ENCODE peak calls at places on chromosomes 3 and 15, in five cellular contexts. K, H, R, L and P are unnamed samples.

GRCh38 chr3:175493296-175493695 is 634.2 kb downstream of the NAALADL2 start:
- DNase-seq in K (no peak), H (no peak), R (peak), L (no peak), P (no peak)

GRCh38 chr15:78415284-78415683 is 22.7 kb upstream of the IREB2 start:
- DNase-seq in K (no peak), H (no peak), R (no peak), L (no peak), P (peak)

GRCh38 chr3:184241447-184242296 is 7.1 kb downstream of the ALG3 start:
- DNase-seq in K (peak), H (no peak), R (peak), L (no peak), P (peak)

GRCh38 chr3:37770336-37770735 is 91.3 kb upstream of the CTDSPL start:
- DNase-seq in K (no peak), H (no peak), R (no peak), L (no peak), P (peak)

GRCh38 chr3:48504051-48504946 is at the start of gene SHISA5:
- DNase-seq in K (peak), H (no peak), R (peak), L (peak), P (peak)

GRCh38 chr15:66729339-66729951 is 27.4 kb downstream of the SMAD6 start:
- DNase-seq in K (no peak), H (no peak), R (no peak), L (no peak), P (no peak)

GRCh38 chr15:42032376-42033213 is 11.8 kb upstream of the PLA2G4E start:
- DNase-seq in K (no peak), H (no peak), R (no peak), L (no peak), P (no peak)

GRCh38 chr3:107598926-107599754 is 76.4 kb downstream of the BBX start:
- DNase-seq in K (peak), H (peak), R (peak), L (no peak), P (peak)

GRCh38 chr3:88033088-88033487 is 25.7 kb downstream of the CGGBP1 start:
- DNase-seq in K (no peak), H (no peak), R (no peak), L (no peak), P (no peak)

GRCh38 chr3:100033184-100033583 is 81.1 kb downstream of the FILIP1L start:
- DNase-seq in K (no peak), H (no peak), R (peak), L (no peak), P (no peak)

GRCh38 chr3:20572473-20572872 is 386.5 kb upstream of the SGO1 start:
- DNase-seq in K (no peak), H (no peak), R (no peak), L (no peak), P (no peak)

GRCh38 chr15:80557441-80558234 is 137.5 kb upstream of the ABHD17C start:
- DNase-seq in K (no peak), H (no peak), R (no peak), L (no peak), P (no peak)

GRCh38 chr3:184632551-184632950 is 71.0 kb downstream of the EPHB3 start:
- DNase-seq in K (no peak), H (no peak), R (no peak), L (no peak), P (no peak)

GRCh38 chr3:150453353-150453752 is 45.3 kb downstream of the TSC22D2 start:
- DNase-seq in K (no peak), H (no peak), R (no peak), L (no peak), P (no peak)

GRCh38 chr3:38059148-38059547 is 20.1 kb downstream of the DLEC1 start:
- DNase-seq in K (no peak), H (no peak), R (no peak), L (no peak), P (no peak)

GRCh38 chr15:47212222-47213010 is 504.9 kb upstream of the SEMA6D start:
- DNase-seq in K (no peak), H (no peak), R (no peak), L (no peak), P (peak)

GRCh38 chr15:52532427-52532826 is 3.7 kb upstream of the MYO5A start:
- DNase-seq in K (no peak), H (no peak), R (no peak), L (no peak), P (no peak)

GRCh38 chr15:74006774-74007639 is 12.5 kb downstream of the PML start:
- DNase-seq in K (no peak), H (no peak), R (no peak), L (no peak), P (no peak)

GRCh38 chr3:113747719-113748046 is 848 bp downstream of the ATP6V1A start:
- DNase-seq in K (no peak), H (no peak), R (no peak), L (peak), P (no peak)

GRCh38 chr15:71334874-71335273 is 219.6 kb downstream of the THSD4 start:
- DNase-seq in K (no peak), H (no peak), R (peak), L (no peak), P (no peak)

GRCh38 chr3:19148768-19149091 is 420 bp downstream of the KCNH8 start:
- DNase-seq in K (no peak), H (no peak), R (no peak), L (no peak), P (peak)

GRCh38 chr3:176469694-176470205 is 727.5 kb downstream of the TBL1XR1 start:
- DNase-seq in K (no peak), H (no peak), R (no peak), L (no peak), P (peak)

GRCh38 chr3:178475062-178475461 is 61.2 kb upstream of the KCNMB2 start:
- DNase-seq in K (no peak), H (no peak), R (no peak), L (no peak), P (peak)
- H3K18ac ChIP-seq in K (no peak), H (no peak), R (no peak), L (no peak), P (no peak)

GRCh38 chr15:98654790-98655360 is 6.5 kb downstream of the IGF1R start:
- DNase-seq in K (no peak), H (no peak), R (no peak), L (no peak), P (no peak)
- H3K4ac ChIP-seq in K (no peak), H (no peak), R (no peak), L (no peak), P (no peak)

GRCh38 chr15:31367730-31368344 is 41.2 kb downstream of the KLF13 start:
- DNase-seq in K (no peak), H (no peak), R (no peak), L (no peak), P (peak)
- H3K18ac ChIP-seq in K (no peak), H (no peak), R (no peak), L (no peak), P (no peak)

GRCh38 chr15:25415707-25416106 is 23.1 kb downstream of the UBE3A start:
- DNase-seq in K (no peak), H (no peak), R (no peak), L (no peak), P (no peak)

GRCh38 chr15:25416693-25417092 is 22.1 kb downstream of the UBE3A start:
- DNase-seq in K (no peak), H (no peak), R (peak), L (peak), P (peak)

GRCh38 chr15:25418202-25418601 is 20.6 kb downstream of the UBE3A start:
- DNase-seq in K (no peak), H (no peak), R (no peak), L (no peak), P (no peak)

GRCh38 chr15:25417604-25418003 is 21.2 kb downstream of the UBE3A start:
- DNase-seq in K (no peak), H (no peak), R (no peak), L (no peak), P (no peak)

DNA sequence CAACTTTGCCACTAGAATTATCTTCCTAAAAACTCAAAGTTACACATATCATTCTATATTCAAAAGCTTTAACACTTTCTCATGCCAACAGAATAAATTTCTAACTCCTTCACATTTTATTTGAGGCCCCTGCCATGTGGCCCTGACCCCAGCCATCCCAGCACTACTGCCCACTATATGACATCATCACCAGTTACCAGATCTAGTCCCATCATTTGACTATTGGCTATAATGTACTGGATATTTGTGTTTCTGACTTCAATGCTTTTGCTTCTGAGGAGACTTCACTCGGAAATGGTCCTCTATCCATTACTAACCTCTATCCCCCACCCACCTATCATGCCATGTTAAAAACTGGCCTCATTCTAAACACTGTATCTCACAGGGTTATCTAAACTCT is 23.6 kb downstream of the UBE3A start:
- DNase-seq in K (no peak), H (no peak), R (no peak), L (no peak), P (no peak)
- H3K4ac ChIP-seq in K (no peak), H (no peak), R (no peak), L (no peak), P (no peak)

GRCh38 chr3:69560818-69561217 is 174.9 kb upstream of the FRMD4B start:
- DNase-seq in K (no peak), H (no peak), R (no peak), L (no peak), P (no peak)

GRCh38 chr3:69565316-69565715 is 173.9 kb upstream of the MITF start:
- DNase-seq in K (no peak), H (no peak), R (no peak), L (no peak), P (no peak)

GRCh38 chr3:69562001-69562400 is 176.1 kb upstream of the FRMD4B start:
- DNase-seq in K (no peak), H (no peak), R (no peak), L (no peak), P (no peak)

GRCh38 chr3:69566256-69566655 is 173.0 kb upstream of the MITF start:
- DNase-seq in K (no peak), H (no peak), R (no peak), L (no peak), P (no peak)

GRCh38 chr3:69563968-69564367 is 175.3 kb upstream of the MITF start:
- DNase-seq in K (no peak), H (no peak), R (no peak), L (no peak), P (no peak)
- H3K18ac ChIP-seq in K (no peak), H (no peak), R (no peak), L (no peak), P (no peak)

GRCh38 chr15:65233651-65234050 is 22.4 kb upstream of the CILP start:
- DNase-seq in K (no peak), H (no peak), R (no peak), L (no peak), P (no peak)

GRCh38 chr15:65231306-65231705 is 20.0 kb upstream of the CILP start:
- DNase-seq in K (no peak), H (no peak), R (no peak), L (no peak), P (no peak)

DNA sequence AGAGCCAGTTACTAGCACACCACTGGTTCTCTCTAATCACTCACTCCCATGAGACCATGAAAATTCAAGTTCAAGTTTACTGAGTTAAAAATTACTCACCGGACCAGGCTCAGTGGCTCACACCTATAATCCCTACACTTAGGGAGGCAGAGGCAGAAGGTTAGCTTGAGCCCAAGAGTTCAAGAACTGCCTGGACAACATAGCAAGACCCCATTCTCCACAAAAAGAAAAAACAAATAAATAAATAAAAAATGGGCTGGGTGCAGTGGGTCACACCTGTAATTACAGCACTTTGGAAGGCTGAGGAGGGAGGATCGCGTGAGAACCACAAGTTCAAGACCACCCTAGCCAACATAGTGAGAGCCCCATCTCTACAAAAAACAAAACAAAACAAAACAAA is 21.2 kb upstream of the CILP start:
- DNase-seq in K (no peak), H (no peak), R (no peak), L (no peak), P (no peak)
- H3K4ac ChIP-seq in K (no peak), H (no peak), R (no peak), L (no peak), P (no peak)

GRCh38 chr3:194373912-194374311 is 4.4 kb upstream of the LRRC15 start:
- DNase-seq in K (no peak), H (no peak), R (no peak), L (no peak), P (no peak)

GRCh38 chr3:194373028-194373427 is 3.5 kb upstream of the LRRC15 start:
- DNase-seq in K (no peak), H (no peak), R (no peak), L (no peak), P (no peak)

GRCh38 chr3:194375473-194375872 is 5.9 kb upstream of the LRRC15 start:
- DNase-seq in K (peak), H (no peak), R (no peak), L (no peak), P (peak)

GRCh38 chr3:194375921-194376570 is 6.5 kb upstream of the LRRC15 start:
- DNase-seq in K (no peak), H (no peak), R (no peak), L (no peak), P (peak)

GRCh38 chr3:194374930-194375329 is 5.4 kb upstream of the LRRC15 start:
- DNase-seq in K (no peak), H (no peak), R (no peak), L (no peak), P (no peak)
- H3K18ac ChIP-seq in K (no peak), H (peak), R (no peak), L (peak), P (no peak)

GRCh38 chr3:120025520-120025919 is 68.7 kb downstream of the GSK3B start:
- DNase-seq in K (no peak), H (no peak), R (peak), L (no peak), P (no peak)
- H3K4ac ChIP-seq in K (no peak), H (no peak), R (no peak), L (no peak), P (no peak)

GRCh38 chr3:141366285-141367037 is 1.8 kb upstream of the ZBTB38 start:
- DNase-seq in K (no peak), H (no peak), R (peak), L (no peak), P (no peak)
- H3K18ac ChIP-seq in K (no peak), H (no peak), R (peak), L (no peak), P (peak)

DNA sequence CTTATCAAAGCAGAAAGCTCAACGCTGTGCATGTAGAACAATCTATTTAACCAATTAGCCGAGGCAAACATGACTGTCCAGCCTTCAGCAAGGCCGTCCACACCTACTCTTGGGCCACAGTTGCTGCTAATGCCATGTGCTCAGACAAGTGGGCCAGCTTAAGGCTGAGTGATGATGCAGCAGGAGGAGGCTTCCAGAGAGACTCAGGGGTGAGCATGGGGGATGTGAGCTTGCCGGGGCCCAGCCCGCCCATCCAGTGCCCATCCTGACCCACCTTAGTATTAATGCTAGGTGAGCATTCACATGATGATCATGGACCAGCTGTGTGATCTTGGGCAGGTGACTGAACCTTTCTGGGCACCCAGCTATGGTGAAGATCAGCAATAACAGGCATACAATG is 150.1 kb downstream of the TPRA1 start:
- DNase-seq in K (peak), H (no peak), R (no peak), L (no peak), P (no peak)
- H3K4ac ChIP-seq in K (no peak), H (no peak), R (no peak), L (no peak), P (no peak)